ENCODE peak calls at places on chromosomes 11 and 22, in seven cellular contexts. N is astrocyte of the spinal cord, B is AG09309, R is choroid plexus epithelial cell, G is ovary, F is SK-N-SH, A is colonic mucosa. M is an unnamed sample.

GRCh38 chr11:32581556-32581955 is 2.1 kb upstream of the EIF3M start:
- DNase-seq in N (no peak), B (no peak), R (peak; percentile 35), G (no peak), F (no peak), A (no peak), M (no peak)

GRCh38 chr22:49132009-49132408 is 695.7 kb downstream of the BRD1 start:
- DNase-seq in N (no peak), B (no peak), R (no peak), G (no peak), F (no peak), A (no peak), M (no peak)

GRCh38 chr22:38878001-38878400 is 6.0 kb upstream of the CBX6 start:
- DNase-seq in N (no peak), B (no peak), R (no peak), G (no peak), F (no peak), A (no peak), M (no peak)

GRCh38 chr11:45036010-45036409 is 85.3 kb upstream of the TP53I11 start:
- DNase-seq in N (no peak), B (no peak), R (no peak), G (no peak), F (no peak), A (no peak), M (no peak)

GRCh38 chr11:69094111-69094914 is 45.6 kb downstream of the TPCN2 start:
- DNase-seq in N (peak; percentile 25), B (no peak), R (no peak), G (no peak), F (peak; percentile 77), A (no peak), M (no peak)

GRCh38 chr11:26753738-26754504 is 32.1 kb upstream of the SLC5A12 start:
- DNase-seq in N (peak; percentile 82), B (peak; percentile 55), R (peak; percentile 91), G (peak; percentile 72), F (peak; percentile 45), A (peak; percentile 39), M (peak; percentile 86)

GRCh38 chr22:41062146-41062545 is 30.2 kb upstream of the EP300 start:
- DNase-seq in N (no peak), B (no peak), R (peak; percentile 12), G (no peak), F (no peak), A (no peak), M (no peak)

GRCh38 chr11:106275151-106275550 is 197.7 kb downstream of the AASDHPPT start:
- DNase-seq in N (no peak), B (no peak), R (no peak), G (no peak), F (no peak), A (no peak), M (no peak)

GRCh38 chr11:134978388-134979088 is 566.5 kb upstream of the B3GAT1 start:
- DNase-seq in N (no peak), B (no peak), R (peak; percentile 9), G (no peak), F (peak; percentile 32), A (no peak), M (no peak)

GRCh38 chr11:134562176-134562575 is 150.1 kb upstream of the B3GAT1 start:
- DNase-seq in N (no peak), B (no peak), R (no peak), G (no peak), F (no peak), A (no peak), M (no peak)

GRCh38 chr22:45218974-45219373 is 21.7 kb downstream of the KIAA0930 start:
- DNase-seq in N (no peak), B (no peak), R (no peak), G (no peak), F (peak; percentile 63), A (no peak), M (no peak)
- H3K4me3 ChIP-seq in N (no peak overlapping the region), B (no peak overlapping the region), R (no peak overlapping the region), G (no peak overlapping the region), F (no peak overlapping the region), A (no peak overlapping the region), M (no peak overlapping the region)

GRCh38 chr11:120032766-120033390 is 105.0 kb downstream of the TRIM29 start:
- DNase-seq in N (no peak), B (no peak), R (no peak), G (no peak), F (peak; percentile 70), A (no peak), M (no peak)

GRCh38 chr11:120034881-120035620 is 102.9 kb downstream of the TRIM29 start:
- DNase-seq in N (no peak), B (no peak), R (no peak), G (no peak), F (no peak), A (no peak), M (no peak)

GRCh38 chr11:120037111-120037510 is 100.8 kb downstream of the TRIM29 start:
- DNase-seq in N (no peak), B (no peak), R (no peak), G (no peak), F (no peak), A (no peak), M (no peak)

GRCh38 chr11:120034176-120034575 is 103.7 kb downstream of the TRIM29 start:
- DNase-seq in N (no peak), B (no peak), R (no peak), G (no peak), F (no peak), A (no peak), M (no peak)

DNA sequence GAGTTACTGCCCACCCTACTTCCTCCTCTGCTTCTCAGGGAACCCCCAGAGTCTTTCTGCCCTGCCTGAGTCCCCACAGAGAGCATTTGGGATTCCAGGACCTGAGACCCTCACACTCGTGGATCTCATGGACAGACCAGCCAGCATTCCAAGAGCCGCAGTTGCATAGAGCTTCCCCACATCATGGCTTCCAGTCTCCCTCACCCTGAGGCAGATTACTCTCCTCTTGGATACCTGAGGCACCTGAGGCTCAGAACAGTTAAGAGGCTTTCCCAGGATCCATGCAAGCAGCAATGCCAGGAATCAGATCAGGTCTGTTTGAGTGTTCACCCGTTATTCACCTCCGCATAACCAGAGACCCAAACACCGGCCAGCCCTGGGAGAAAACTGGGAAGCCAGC is 102.2 kb downstream of the TRIM29 start:
- DNase-seq in N (no peak), B (no peak), R (no peak), G (no peak), F (no peak), A (peak; percentile 5), M (no peak)
- TF ChIP-seq CTCF in N (no peak), B (no peak), R (no peak), G (no peak), F (no peak), A (no peak), M (no peak)

GRCh38 chr22:36294801-36295200 is 41.9 kb downstream of the APOL1 start:
- DNase-seq in N (no peak), B (no peak), R (no peak), G (no peak), F (no peak), A (no peak), M (no peak)
- H3K4me3 ChIP-seq in N (no peak overlapping the region), B (no peak overlapping the region), R (no peak overlapping the region), G (no peak overlapping the region), F (no peak overlapping the region), A (no peak overlapping the region), M (no peak overlapping the region)

DNA sequence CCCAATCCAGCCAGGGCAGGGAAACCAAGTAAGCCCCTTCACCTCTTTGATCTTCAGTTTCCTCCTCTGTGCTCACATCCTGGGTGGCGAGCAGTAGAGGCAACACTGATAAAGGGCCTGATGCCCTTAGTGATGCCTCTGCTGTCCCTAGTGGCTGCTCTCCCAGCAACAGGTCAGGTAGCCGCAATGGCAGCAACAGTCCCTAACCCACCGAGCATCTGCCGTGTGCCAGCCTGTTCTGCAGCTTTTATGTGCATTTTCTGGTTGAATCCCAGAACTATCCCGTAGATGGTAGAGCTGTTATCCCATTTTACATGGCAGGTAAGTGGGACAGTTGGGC is 5.2 kb downstream of the SCYL1 start:
- DNase-seq in N (no peak), B (no peak), R (no peak), G (no peak), F (peak; percentile 34), A (no peak), M (no peak)
- TF ChIP-seq CTCF in N (peak; percentile 28), B (peak; percentile 27), R (peak; percentile 46), G (no peak), F (peak; percentile 43), A (no peak), M (peak; percentile 24)

GRCh38 chr11:128862913-128863660 is 4.0 kb downstream of the KCNJ1 start:
- DNase-seq in N (peak; percentile 37), B (peak; percentile 43), R (peak; percentile 28), G (no peak), F (no peak), A (no peak), M (peak; percentile 38)
- H3K4me3 ChIP-seq in N (no peak overlapping the region), B (no peak overlapping the region), R (no peak overlapping the region), G (no peak overlapping the region), F (no peak overlapping the region), A (no peak overlapping the region), M (no peak overlapping the region)

DNA sequence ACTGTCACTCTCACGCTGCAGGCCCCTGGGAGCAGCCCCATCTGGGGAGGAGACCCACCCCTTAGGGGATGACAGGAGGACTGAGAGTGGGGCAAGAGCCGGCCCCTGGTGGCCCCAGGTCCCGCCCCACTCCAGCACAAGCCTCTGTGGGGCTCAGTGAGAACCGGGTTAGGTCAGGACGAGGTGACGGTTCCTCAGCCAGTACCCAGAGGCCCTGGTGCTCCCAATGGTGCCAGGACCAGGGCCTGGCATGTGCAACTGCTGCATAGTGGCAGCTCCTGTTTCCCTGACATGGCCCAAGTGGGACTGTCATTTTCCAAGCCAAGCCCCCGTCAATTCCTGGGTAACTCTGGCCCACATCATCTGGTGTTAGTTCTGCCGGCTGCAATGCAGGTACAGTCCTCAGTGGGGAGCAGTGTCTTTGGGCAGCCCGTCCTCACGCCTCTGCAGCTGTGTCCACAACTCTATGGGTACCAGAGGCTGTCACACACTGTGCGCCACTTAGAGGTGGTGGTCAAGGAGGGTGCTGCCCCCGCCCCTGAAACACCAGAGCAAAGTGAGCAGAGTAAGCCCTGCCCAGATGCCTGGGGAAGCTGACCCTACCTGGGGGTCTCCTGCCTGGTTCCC is 15.9 kb downstream of the CHID1 start:
- DNase-seq in N (no peak), B (no peak), R (no peak), G (no peak), F (no peak), A (no peak), M (no peak)
- TF ChIP-seq CTCF in N (no peak), B (no peak), R (peak; percentile 34), G (no peak), F (no peak), A (no peak), M (no peak)

DNA sequence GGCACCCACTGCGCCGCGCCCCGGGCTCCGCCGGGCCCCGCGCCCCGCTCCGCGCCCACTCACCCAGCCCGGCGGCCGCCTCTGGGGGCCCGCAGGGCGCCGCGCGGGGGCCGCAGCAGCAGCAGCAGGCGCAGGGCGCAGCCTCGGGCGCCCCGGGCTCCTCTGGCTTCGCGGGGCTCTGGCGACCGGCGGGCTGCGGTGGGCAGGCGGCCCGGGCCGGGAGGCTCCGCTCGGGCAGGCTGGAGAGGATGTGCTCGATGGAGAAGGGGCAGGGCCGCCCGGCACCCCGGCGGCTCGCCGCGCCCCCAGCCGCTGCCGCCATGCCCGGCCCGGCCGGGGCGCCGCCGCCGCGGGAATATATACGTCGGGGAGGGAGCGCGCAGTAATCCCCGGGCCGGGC is at the start of gene GSC2:
- DNase-seq in N (no peak), B (no peak), R (no peak), G (no peak), F (peak; percentile 60), A (no peak), M (no peak)
- H3K4me3 ChIP-seq in N (no peak within 1 kb of the TSS), B (no peak within 1 kb of the TSS), R (no peak within 1 kb of the TSS), G (no peak within 1 kb of the TSS), F (no peak within 1 kb of the TSS), A (peak within 1 kb of the TSS; percentile 7), M (no peak within 1 kb of the TSS)